ENCODE peak calls at places on chromosomes 16 and 17, in five cellular contexts. G is SK-N-SH, E is astrocyte of the cerebellum, R is aorta, V is foreskin fibroblast. X is an unnamed sample.

GRCh38 chr17:79054200-79054599 is 20.4 kb upstream of the ENGASE start:
- DNase-seq in G (no peak), V (no peak), E (no peak), R (no peak), X (no peak)

GRCh38 chr17:8079291-8080207 is 8.0 kb downstream of the ALOX12B start:
- DNase-seq in G (peak), V (peak), E (no peak), R (peak), X (peak)

GRCh38 chr17:76493505-76494167 is 7.6 kb downstream of the RHBDF2 start:
- DNase-seq in G (no peak), R (no peak), E (no peak), V (no peak), X (peak)

GRCh38 chr17:77281024-77281903 is 140.5 kb downstream of the SEC14L1 start:
- DNase-seq in G (peak), V (no peak), R (no peak), E (no peak), X (peak)

GRCh38 chr16:47311738-47312505 is 148.9 kb downstream of the ITFG1 start:
- DNase-seq in G (no peak), V (no peak), E (peak), R (no peak), X (no peak)

GRCh38 chr17:38559025-38559879 is 46.5 kb downstream of the SRCIN1 start:
- DNase-seq in G (no peak), V (peak), R (peak), E (no peak), X (peak)

GRCh38 chr16:86929149-86929871 is 351.0 kb downstream of the FOXL1 start:
- DNase-seq in R (peak), G (no peak), E (peak), V (peak), X (no peak)

GRCh38 chr16:11314309-11314894 is 30.9 kb upstream of the RMI2 start:
- DNase-seq in R (no peak), G (no peak), E (no peak), V (no peak), X (no peak)

GRCh38 chr17:75822119-75822799 is 21.9 kb downstream of the UNC13D start:
- DNase-seq in E (no peak), G (peak), V (no peak), R (no peak), X (no peak)

GRCh38 chr17:50604470-50604869 is 30.2 kb upstream of the ABCC3 start:
- DNase-seq in G (peak), R (peak), E (peak), V (no peak), X (no peak)

GRCh38 chr17:62652251-62653001 is 25.0 kb downstream of the MRC2 start:
- DNase-seq in R (peak), G (peak), V (peak), E (no peak), X (peak)

GRCh38 chr17:62757518-62757951 is 50.6 kb downstream of the MARCHF10 start:
- DNase-seq in R (no peak), V (no peak), E (no peak), G (peak), X (no peak)

GRCh38 chr16:21179983-21180365 is 21.5 kb downstream of the LDAF1 start:
- DNase-seq in R (no peak), G (no peak), E (no peak), V (no peak), X (no peak)

GRCh38 chr17:31824771-31825360 is 34.2 kb downstream of the COPRS start:
- DNase-seq in E (no peak), V (peak), G (no peak), R (no peak), X (no peak)

GRCh38 chr16:5065368-5065767 is 388 bp downstream of the C16orf89 start:
- DNase-seq in V (no peak), G (no peak), E (no peak), R (no peak), X (no peak)

GRCh38 chr17:2782030-2782429 is 14.2 kb upstream of the RAP1GAP2 start:
- DNase-seq in R (no peak), V (peak), E (no peak), G (no peak), X (no peak)

GRCh38 chr17:56597495-56597990 is 4.0 kb downstream of the NOG start:
- DNase-seq in R (peak), V (no peak), G (peak), E (no peak), X (no peak)

GRCh38 chr16:15913046-15913698 is 24.8 kb upstream of the CEP20 start:
- DNase-seq in V (no peak), R (no peak), G (no peak), E (no peak), X (no peak)

GRCh38 chr16:2303923-2304322 is 36.0 kb upstream of the RNPS1 start:
- DNase-seq in R (no peak), G (no peak), E (no peak), V (no peak), X (no peak)

GRCh38 chr17:50462446-50462845 is 6.2 kb downstream of the CHAD start:
- DNase-seq in R (no peak), G (no peak), V (no peak), E (no peak), X (no peak)

GRCh38 chr17:75238684-75239191 is 22.7 kb downstream of the GGA3 start:
- DNase-seq in G (peak), R (no peak), V (peak), E (peak), X (peak)

GRCh38 chr17:21602176-21602575 is 90.1 kb upstream of the KCNJ18 start:
- DNase-seq in G (no peak), V (no peak), R (no peak), E (no peak), X (no peak)

GRCh38 chr17:30113213-30113612 is 3.4 kb upstream of the NSRP1 start:
- DNase-seq in R (no peak), G (no peak), E (peak), V (no peak), X (no peak)